ENCODE peak calls at places on chromosome X, in four cellular contexts. F is IMR-90, V is AG04450, J is adrenal gland. K is an unnamed sample.

GRCh38 chrX:95662200-95662599 is 1022.4 kb upstream of the DIAPH2 start:
- DNase-seq in J (no peak), V (no peak), F (no peak), K (no peak)

GRCh38 chrX:154380153-154380552 is 1.1 kb downstream of the EMD start:
- DNase-seq in F (peak), V (no peak), J (no peak), K (no peak)

GRCh38 chrX:153926863-153927685 is 1.0 kb upstream of the ARHGAP4 start:
- DNase-seq in V (no peak), J (peak), F (peak), K (peak)

GRCh38 chrX:15269618-15270521 is at the start of gene ASB9:
- DNase-seq in J (peak), F (peak), V (no peak), K (peak)

GRCh38 chrX:37685452-37686347 is at the start of gene XK:
- DNase-seq in V (no peak), J (peak), F (no peak), K (no peak)

GRCh38 chrX:101550362-101550761 is at the start of gene ARMCX1:
- DNase-seq in J (peak), F (peak), V (peak), K (peak)

GRCh38 chrX:69396916-69397315 is 107.2 kb upstream of the NALF2 start:
- DNase-seq in V (no peak), J (no peak), F (no peak), K (no peak)

GRCh38 chrX:16125520-16126149 is 2.3 kb downstream of the GRPR start:
- DNase-seq in V (no peak), F (no peak), J (no peak), K (no peak)

GRCh38 chrX:19791562-19791961 is 95.8 kb downstream of the SH3KBP1 start:
- DNase-seq in F (peak), J (no peak), V (no peak), K (peak)

GRCh38 chrX:1485033-1485432 is 32.3 kb upstream of the ASMTL start:
- DNase-seq in J (no peak), V (no peak), F (no peak), K (no peak)

GRCh38 chrX:23118890-23119527 is 119.2 kb downstream of the DDX53 start:
- DNase-seq in F (no peak), V (no peak), J (no peak), K (no peak)

GRCh38 chrX:41734530-41734929 is 10.5 kb downstream of the GPR82 start:
- DNase-seq in V (no peak), F (peak), J (peak), K (peak)

GRCh38 chrX:142977128-142977914 is 48.4 kb upstream of the SPANXN4 start:
- DNase-seq in J (no peak), F (no peak), V (no peak), K (no peak)

GRCh38 chrX:154443479-154443910 is 446 bp upstream of the FAM50A start:
- DNase-seq in J (no peak), F (no peak), V (no peak), K (no peak)

GRCh38 chrX:45758319-45758718 is 557.6 kb upstream of the DIPK2B start:
- DNase-seq in J (no peak), V (peak), F (peak), K (peak)

GRCh38 chrX:133938530-133938929 is 46.9 kb downstream of the GPC3 start:
- DNase-seq in J (no peak), V (no peak), F (no peak), K (no peak)

GRCh38 chrX:1165535-1166196 is 46.8 kb downstream of the CRLF2 start:
- DNase-seq in J (peak), V (no peak), F (no peak), K (peak)

DNA sequence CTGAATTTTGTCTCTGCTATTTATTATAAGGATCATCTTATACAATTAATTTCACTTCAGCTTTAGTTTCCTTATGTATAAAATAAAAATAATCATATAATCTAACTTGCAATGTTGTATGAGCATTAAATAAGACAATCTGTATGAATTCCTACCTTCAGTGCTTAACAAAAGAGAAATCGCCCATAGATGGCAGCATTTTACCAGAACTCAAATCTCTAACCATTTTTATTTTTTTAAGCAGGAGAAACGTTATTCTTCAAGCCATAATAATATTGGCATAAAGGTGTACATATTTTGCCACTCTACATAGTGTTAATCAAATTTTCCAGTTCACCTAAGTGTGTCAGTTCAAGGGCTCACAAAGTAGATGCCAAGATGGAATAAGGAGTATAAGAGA is 78.8 kb downstream of the TMEM47 start:
- DNase-seq in V (peak), F (peak), J (peak), K (peak)
- TF ChIP-seq CTCF in V (peak), F (peak), J (peak), K (peak)

GRCh38 chrX:129981207-129981553 is 1.3 kb upstream of the BCORL1 start:
- DNase-seq in V (no peak), J (no peak), F (no peak), K (no peak)

GRCh38 chrX:129982300-129983246 is at the start of gene BCORL1:
- DNase-seq in V (peak), F (peak), J (peak), K (peak)

GRCh38 chrX:129980043-129980442 is 2.4 kb upstream of the BCORL1 start:
- DNase-seq in V (no peak), F (no peak), J (peak), K (no peak)

GRCh38 chrX:129980540-129981206 is 1.8 kb upstream of the BCORL1 start:
- DNase-seq in J (peak), V (no peak), F (no peak), K (no peak)

DNA sequence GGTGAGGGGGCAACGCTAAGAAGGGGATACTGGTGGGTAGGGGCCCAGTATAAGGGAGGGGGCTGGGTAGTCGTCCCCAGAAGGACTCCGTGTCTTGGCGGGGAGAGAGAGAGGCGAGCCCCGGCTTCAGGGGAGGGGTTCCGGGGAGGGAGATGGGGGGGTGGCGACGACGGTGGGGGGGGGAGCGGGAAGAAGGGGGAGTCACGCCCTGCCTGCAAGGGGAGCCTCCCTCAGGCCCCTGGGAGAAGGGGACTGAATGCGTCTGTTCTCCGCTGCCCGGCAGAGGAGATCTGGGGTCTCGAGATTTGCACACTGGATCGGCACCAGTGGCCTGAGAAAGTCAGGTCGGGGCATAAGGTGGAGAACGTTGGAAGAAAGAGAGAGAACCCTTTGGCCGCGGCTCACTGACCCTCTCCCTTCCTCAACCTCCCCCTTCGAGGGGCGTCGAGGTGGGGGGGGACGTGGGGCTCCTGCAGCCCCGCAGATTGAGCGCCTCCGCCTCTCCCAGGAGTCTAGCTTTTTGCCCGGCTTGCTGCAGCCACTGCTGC is 609 bp upstream of the BCORL1 start:
- DNase-seq in J (no peak), F (no peak), V (no peak), K (no peak)
- H3K4me3 ChIP-seq in J (no peak), F (peak), V (peak), K (peak)

GRCh38 chrX:40169193-40170086 is 71.7 kb upstream of the BCOR start:
- DNase-seq in J (peak), F (peak), V (peak), K (peak)
- TF ChIP-seq CTCF in J (no peak), F (peak), V (peak), K (peak)

GRCh38 chrX:13029831-13030771 is 14.3 kb downstream of the FAM9C start:
- DNase-seq in F (no peak), J (peak), V (no peak), K (no peak)
- H3K4me3 ChIP-seq in F (no peak), J (no peak), V (no peak), K (no peak)

GRCh38 chrX:140983730-140984129 is 18.7 kb upstream of the SPANXB1 start:
- DNase-seq in F (no peak), V (no peak), J (no peak), K (no peak)

GRCh38 chrX:140975472-140975871 is 26.9 kb upstream of the SPANXB1 start:
- DNase-seq in J (no peak), V (no peak), F (no peak), K (no peak)

GRCh38 chrX:140980271-140980670 is 22.1 kb upstream of the SPANXB1 start:
- DNase-seq in V (no peak), J (no peak), F (no peak), K (no peak)
- TF ChIP-seq CTCF in V (no peak), J (no peak), F (no peak), K (no peak)

K was measured in AG10803.